ENCODE peak calls at places on chromosomes 4 and X, in seven cellular contexts. X is psoas muscle, R is lower lobe of right lung, C is left ventricle myocardium inferior, B is mammary epithelial cell, F is IMR-90, G is epithelial cell of esophagus. J is an unnamed sample.

GRCh38 chr4:5691491-5692132 is 16.7 kb downstream of the EVC2 start:
- DNase-seq in X (no peak), R (no peak), C (no peak), B (no peak), F (no peak), G (no peak), J (no peak)

GRCh38 chrX:17627026-17627425 is 110.3 kb upstream of the SCML1 start:
- DNase-seq in X (no peak), R (no peak), C (no peak), B (no peak), F (no peak), G (no peak), J (no peak)

GRCh38 chrX:124217289-124218251 is 114.9 kb upstream of the TEX13D start:
- DNase-seq in X (no peak), R (no peak), C (no peak), B (peak), F (no peak), G (peak), J (no peak)

GRCh38 chrX:9379697-9380551 is 84.9 kb upstream of the TBL1X start:
- DNase-seq in X (no peak), R (no peak), C (no peak), B (peak), F (peak), G (peak), J (no peak)

GRCh38 chr4:184255361-184255760 is 37.7 kb upstream of the ENPP6 start:
- DNase-seq in X (no peak), R (no peak), C (no peak), B (no peak), F (no peak), G (no peak), J (no peak)

GRCh38 chrX:23816179-23816578 is 33.2 kb downstream of the SAT1 start:
- DNase-seq in X (no peak), R (no peak), C (no peak), B (no peak), F (no peak), G (no peak), J (no peak)

GRCh38 chrX:107154787-107155620 is 36.4 kb upstream of the RBM41 start:
- DNase-seq in X (no peak), R (no peak), C (no peak), B (peak), F (peak), G (peak), J (no peak)

GRCh38 chr4:8641256-8641655 is 48.7 kb downstream of the CPZ start:
- DNase-seq in X (no peak), R (peak), C (peak), B (no peak), F (no peak), G (no peak), J (no peak)

GRCh38 chrX:48083212-48083611 is 11.8 kb upstream of the ZNF630 start:
- DNase-seq in X (no peak), R (no peak), C (peak), B (peak), F (peak), G (peak), J (no peak)

GRCh38 chr4:73721419-73721818 is 18.9 kb upstream of the CXCL8 start:
- DNase-seq in X (no peak), R (no peak), C (no peak), B (peak), F (peak), G (peak), J (no peak)

GRCh38 chr4:183333983-183334382 is 11.8 kb upstream of the CLDN24 start:
- DNase-seq in X (no peak), R (no peak), C (no peak), B (peak), F (peak), G (peak), J (no peak)

GRCh38 chrX:139924696-139925094 is 8.2 kb downstream of the ATP11C start:
- DNase-seq in X (no peak), R (no peak), C (no peak), B (no peak), F (no peak), G (no peak), J (no peak)

GRCh38 chr4:114694770-114695169 is 96.2 kb downstream of the UGT8 start:
- DNase-seq in X (no peak), R (no peak), C (no peak), B (peak), F (peak), G (peak), J (no peak)

GRCh38 chr4:170088686-170089085 is 1.1 kb downstream of the AADAT start:
- DNase-seq in X (no peak), R (no peak), C (no peak), B (no peak), F (no peak), G (no peak), J (no peak)
- H3K4me3 ChIP-seq in X (peak), R (no peak), C (peak), B (no peak), F (no peak), G (no peak), J (no peak)

DNA sequence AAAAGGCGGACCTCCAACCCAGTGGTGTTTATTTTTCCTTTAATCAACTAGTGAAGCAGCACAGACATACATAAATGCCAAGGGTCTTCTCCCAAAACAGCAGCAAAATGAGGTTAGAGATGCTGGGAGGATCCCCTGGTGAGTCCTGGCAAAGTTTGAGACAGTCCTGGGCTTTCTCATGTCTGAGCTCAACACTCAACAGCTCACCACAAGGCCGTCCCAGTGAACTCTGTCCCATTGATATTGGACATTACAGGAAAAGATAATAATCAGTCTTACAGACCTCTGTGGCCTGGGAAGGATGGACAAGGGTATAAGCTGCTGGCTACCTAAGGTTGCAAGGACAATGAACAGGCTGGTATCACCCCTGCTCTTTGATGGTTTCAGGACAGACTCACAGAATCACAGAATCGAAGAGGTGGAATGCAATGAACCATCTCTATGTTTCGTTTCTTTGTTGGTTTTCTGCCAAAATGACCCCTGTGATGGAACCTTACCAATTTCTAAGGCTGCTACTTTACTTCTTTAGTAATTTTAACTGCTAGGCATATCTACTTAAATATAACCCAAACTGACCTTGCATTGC is 551.8 kb downstream of the RAB28 start:
- DNase-seq in X (no peak), R (no peak), C (no peak), B (no peak), F (no peak), G (no peak), J (no peak)
- TF ChIP-seq CTCF in X (no peak), R (no peak), C (no peak), B (no peak), F (no peak), G (no peak), J (no peak)

DNA sequence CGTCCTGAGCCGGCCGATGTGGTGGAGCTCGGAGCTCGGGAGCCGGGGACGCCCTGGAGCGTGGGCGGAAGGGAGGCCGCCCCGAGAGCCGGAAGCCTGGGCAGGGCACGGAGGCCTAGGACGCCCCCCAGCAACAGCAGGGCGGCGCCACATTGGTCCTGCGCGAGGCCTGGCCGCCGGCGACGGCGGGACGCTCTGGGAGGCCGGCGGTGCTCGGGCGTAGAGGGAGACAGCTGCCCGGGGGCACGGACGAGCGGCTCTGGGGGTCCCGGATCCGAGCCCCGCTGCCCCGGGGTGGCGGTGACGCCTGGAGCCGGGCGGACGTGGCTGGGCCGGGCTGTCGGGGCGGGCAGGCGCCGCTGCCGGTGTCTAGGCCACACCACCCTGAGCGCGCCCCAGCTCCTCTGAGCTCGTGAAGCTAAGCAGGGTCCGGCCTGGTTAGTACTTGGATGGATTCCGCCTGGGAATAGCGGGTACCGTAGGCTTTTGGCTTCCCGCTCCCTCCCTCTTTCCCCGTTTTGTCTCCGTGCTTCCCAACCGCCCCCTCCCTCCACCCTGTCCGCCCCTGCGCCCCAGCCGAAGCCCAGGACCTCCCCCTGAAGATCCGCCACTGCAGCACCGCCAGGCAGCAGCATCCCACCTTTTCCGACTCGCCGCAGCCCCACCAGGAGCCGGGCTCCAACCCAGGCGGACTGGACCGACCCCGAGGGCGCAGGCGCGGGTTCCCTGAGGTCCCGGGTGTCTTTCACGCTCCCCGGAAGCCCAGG is 12.1 kb downstream of the FRG2 start:
- DNase-seq in X (no peak), R (peak), C (no peak), B (no peak), F (no peak), G (no peak), J (no peak)
- H3K4me3 ChIP-seq in X (peak), R (peak), C (peak), B (no peak), F (peak), G (no peak), J (no peak)

GRCh38 chrX:2967998-2968909 is 38.1 kb upstream of the ARSH start:
- DNase-seq in X (no peak), R (no peak), C (no peak), B (peak), F (peak), G (peak), J (no peak)
- TF ChIP-seq CTCF in X (no peak), R (no peak), C (no peak), B (no peak), F (no peak), G (peak), J (no peak)

J was measured in GM12864.